ENCODE peak calls at places on chromosome 1, in four cellular contexts. P, T, C and D are unnamed samples.

GRCh38 chr1:45282346-45282745 is 44.3 kb upstream of the HPDL start:
- DNase-seq in T (no peak), P (no peak), C (no peak), D (no peak)

GRCh38 chr1:240337795-240338194 is 246.1 kb downstream of the FMN2 start:
- DNase-seq in P (no peak), C (no peak), T (no peak), D (no peak)

GRCh38 chr1:156499703-156500577 is 635 bp downstream of the MEF2D start:
- DNase-seq in C (peak; percentile 56), T (peak; percentile 67), P (no peak), D (peak; percentile 64)

GRCh38 chr1:33586111-33586510 is 113.7 kb downstream of the ZSCAN20 start:
- DNase-seq in C (no peak), T (no peak), P (no peak), D (no peak)

GRCh38 chr1:162688521-162688920 is 56.3 kb downstream of the DDR2 start:
- DNase-seq in C (no peak), P (no peak), T (no peak), D (no peak)

GRCh38 chr1:189619682-189620332 is 857.9 kb downstream of the BRINP3 start:
- DNase-seq in P (no peak), C (peak; percentile 44), T (no peak), D (no peak)

GRCh38 chr1:58446368-58446767 is 100.2 kb downstream of the OMA1 start:
- DNase-seq in P (no peak), T (no peak), C (no peak), D (no peak)

GRCh38 chr1:211339631-211340041 is 13.0 kb downstream of the TRAF5 start:
- DNase-seq in C (peak; percentile 13), T (no peak), P (no peak), D (no peak)

GRCh38 chr1:54384921-54385726 is 21.1 kb downstream of the SSBP3 start:
- DNase-seq in P (no peak), C (no peak), T (no peak), D (no peak)